ENCODE peak calls at places on chromosome 9, in five cellular contexts. F is A549, E is AG09309, C is GM12865, J is WERI-Rb-1. L is an unnamed sample.

GRCh38 chr9:83471223-83471622 is 67.0 kb downstream of the FRMD3 start:
- DNase-seq in F (no peak), E (no peak), C (no peak), J (no peak), L (peak; percentile 18)

GRCh38 chr9:7549261-7549660 is 250.3 kb downstream of the DMAC1 start:
- DNase-seq in F (no peak), E (no peak), C (no peak), J (peak; percentile 97), L (no peak)

GRCh38 chr9:68507098-68507795 is 33.4 kb downstream of the TMEM252 start:
- DNase-seq in F (peak; percentile 17), E (no peak), C (peak; percentile 37), J (no peak), L (peak; percentile 72)

GRCh38 chr9:95458666-95459065 is 58.1 kb downstream of the PTCH1 start:
- DNase-seq in F (no peak), E (no peak), C (no peak), J (no peak), L (no peak)

GRCh38 chr9:16248816-16249215 is 621.7 kb downstream of the BNC2 start:
- DNase-seq in F (no peak), E (no peak), C (no peak), J (no peak), L (no peak)

GRCh38 chr9:92242115-92242778 is 51.2 kb downstream of the IARS1 start:
- DNase-seq in F (peak; percentile 28), E (peak; percentile 57), C (no peak), J (no peak), L (peak; percentile 99)

GRCh38 chr9:34709196-34709978 is 549 bp downstream of the CCL21 start:
- DNase-seq in F (no peak), E (no peak), C (no peak), J (no peak), L (no peak)

GRCh38 chr9:111622626-111623025 is 8.5 kb upstream of the DNAJC25 start:
- DNase-seq in F (peak; percentile 65), E (peak; percentile 69), C (no peak), J (no peak), L (peak; percentile 67)

GRCh38 chr9:792331-793260 is 48.9 kb upstream of the DMRT1 start:
- DNase-seq in F (no peak), E (no peak), C (no peak), J (no peak), L (peak; percentile 4)

GRCh38 chr9:93154293-93154903 is 20.3 kb upstream of the NINJ1 start:
- DNase-seq in F (peak; percentile 47), E (no peak), C (no peak), J (peak; percentile 80), L (peak; percentile 40)

GRCh38 chr9:126417684-126418083 is 91.1 kb downstream of the MVB12B start:
- DNase-seq in F (no peak), E (no peak), C (no peak), J (no peak), L (no peak)

GRCh38 chr9:83280259-83280658 is 217.3 kb upstream of the RASEF start:
- DNase-seq in F (peak; percentile 10), E (peak; percentile 3), C (no peak), J (no peak), L (no peak)

GRCh38 chr9:126608551-126608950 is 5.2 kb upstream of the LMX1B start:
- DNase-seq in F (no peak), E (no peak), C (no peak), J (no peak), L (no peak)

GRCh38 chr9:98886691-98887229 is 56.9 kb upstream of the COL15A1 start:
- DNase-seq in F (no peak), E (no peak), C (no peak), J (no peak), L (no peak)

GRCh38 chr9:121582641-121583040 is 68.8 kb upstream of the DAB2IP start:
- DNase-seq in F (no peak), E (no peak), C (no peak), J (no peak), L (no peak)

GRCh38 chr9:34079181-34079580 is 30.5 kb upstream of the UBAP2 start:
- DNase-seq in F (peak; percentile 62), E (no peak), C (no peak), J (no peak), L (peak; percentile 46)

GRCh38 chr9:108323615-108324014 is 532.2 kb downstream of the ACTL7B start:
- DNase-seq in F (no peak), E (no peak), C (no peak), J (no peak), L (no peak)

GRCh38 chr9:74804018-74804385 is 83.7 kb downstream of the TRPM6 start:
- DNase-seq in F (peak; percentile 60), E (no peak), C (no peak), J (no peak), L (peak; percentile 11)

GRCh38 chr9:130765135-130766030 is 69.7 kb upstream of the ABL1 start:
- DNase-seq in F (no peak), E (no peak), C (peak; percentile 83), J (no peak), L (no peak)

GRCh38 chr9:114053246-114054005 is 24.7 kb downstream of the AMBP start:
- DNase-seq in F (no peak), E (no peak), C (no peak), J (no peak), L (no peak)

GRCh38 chr9:87640385-87640795 is 85.5 kb upstream of the CTSL start:
- DNase-seq in F (no peak), E (no peak), C (no peak), J (no peak), L (peak; percentile 84)

DNA sequence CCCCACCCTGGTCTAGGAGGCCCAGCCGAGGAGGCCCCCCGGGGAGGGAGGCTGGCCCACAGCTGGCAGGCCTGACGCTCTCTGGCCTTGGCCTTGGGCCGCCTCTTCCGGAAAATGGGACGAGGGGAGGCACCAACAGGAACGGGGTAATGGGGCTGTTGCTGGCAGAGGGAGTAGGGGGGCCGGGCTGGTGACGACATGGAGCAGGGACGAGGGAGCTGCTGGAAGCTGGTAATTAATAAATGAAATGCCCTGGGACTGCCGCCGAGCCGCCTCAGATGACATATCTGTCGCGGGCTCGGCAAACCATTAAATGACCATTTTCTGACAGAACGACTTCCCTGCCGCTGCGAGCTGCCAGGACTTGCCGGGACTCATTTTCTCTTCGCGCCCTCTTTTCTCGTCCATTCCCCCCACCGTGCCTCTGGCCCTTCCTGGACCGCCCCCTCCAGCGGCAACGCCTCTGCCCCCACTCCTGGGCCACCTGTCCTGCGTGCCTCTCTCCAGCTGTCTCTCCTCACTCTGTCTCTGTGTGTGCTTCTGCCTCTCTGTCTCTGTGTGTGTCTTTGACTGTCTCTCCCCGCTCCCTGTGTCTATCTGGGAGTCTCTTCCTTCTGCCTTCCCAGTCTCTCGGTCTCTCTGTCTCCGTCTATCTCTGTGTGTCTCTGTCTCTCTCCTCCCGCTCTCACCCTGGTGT is 215.7 kb downstream of the PAX5 start:
- DNase-seq in F (no peak), E (no peak), C (no peak), J (peak; percentile 66), L (no peak)
- H3K4me3 ChIP-seq in F (no peak overlapping the region), E (no peak overlapping the region), C (no peak overlapping the region), J (peak overlapping the region; percentile 38), L (no peak overlapping the region)

DNA sequence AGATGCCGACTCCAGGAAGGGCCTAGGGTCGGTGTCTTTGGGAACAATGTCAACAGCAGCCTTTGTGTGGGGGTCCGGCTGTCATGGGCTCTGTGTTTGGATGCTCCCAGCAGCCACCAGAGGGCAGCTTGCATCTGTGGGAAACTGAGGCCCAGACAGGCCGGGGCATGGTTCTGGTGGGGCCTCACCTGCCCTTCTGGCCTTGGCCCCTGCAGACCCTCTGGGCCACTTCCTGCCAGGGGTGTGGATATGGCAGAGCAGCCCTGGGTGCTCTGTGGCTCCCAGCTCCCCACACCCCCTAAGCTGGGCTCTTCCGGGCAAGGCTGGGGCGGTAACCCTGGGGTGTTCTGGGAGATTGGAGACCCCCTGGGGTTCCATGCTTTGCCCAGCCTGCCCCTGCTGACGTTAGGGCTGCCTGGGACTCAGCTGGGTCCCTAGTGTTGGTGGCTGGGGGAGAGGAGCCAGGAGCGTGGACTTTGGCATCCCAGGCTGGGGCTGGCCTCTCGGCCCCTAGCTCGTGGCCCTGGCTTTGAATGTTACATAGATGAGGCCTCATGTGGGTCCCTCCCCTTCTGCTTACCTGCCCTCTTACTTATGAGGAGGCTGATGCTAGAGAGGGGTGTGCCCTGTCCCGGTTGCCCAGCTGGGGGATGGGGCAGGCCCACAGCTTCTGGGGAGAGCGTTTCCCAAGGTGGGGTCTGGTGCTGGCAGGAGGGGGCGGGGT is 38.3 kb downstream of the RXRA start:
- DNase-seq in F (no peak), E (no peak), C (peak; percentile 20), J (no peak), L (no peak)
- TF ChIP-seq CTCF in F (no peak), E (peak; percentile 2), C (peak; percentile 47), J (peak; percentile 31), L (peak; percentile 34)

GRCh38 chr9:106309925-106310324 is 553.0 kb upstream of the ZNF462 start:
- DNase-seq in F (no peak), E (no peak), C (no peak), J (no peak), L (no peak)

GRCh38 chr9:106307670-106308069 is 555.3 kb upstream of the ZNF462 start:
- DNase-seq in F (no peak), E (no peak), C (peak; percentile 17), J (no peak), L (no peak)

GRCh38 chr9:106310782-106311181 is 552.2 kb upstream of the ZNF462 start:
- DNase-seq in F (no peak), E (no peak), C (peak; percentile 59), J (no peak), L (no peak)

DNA sequence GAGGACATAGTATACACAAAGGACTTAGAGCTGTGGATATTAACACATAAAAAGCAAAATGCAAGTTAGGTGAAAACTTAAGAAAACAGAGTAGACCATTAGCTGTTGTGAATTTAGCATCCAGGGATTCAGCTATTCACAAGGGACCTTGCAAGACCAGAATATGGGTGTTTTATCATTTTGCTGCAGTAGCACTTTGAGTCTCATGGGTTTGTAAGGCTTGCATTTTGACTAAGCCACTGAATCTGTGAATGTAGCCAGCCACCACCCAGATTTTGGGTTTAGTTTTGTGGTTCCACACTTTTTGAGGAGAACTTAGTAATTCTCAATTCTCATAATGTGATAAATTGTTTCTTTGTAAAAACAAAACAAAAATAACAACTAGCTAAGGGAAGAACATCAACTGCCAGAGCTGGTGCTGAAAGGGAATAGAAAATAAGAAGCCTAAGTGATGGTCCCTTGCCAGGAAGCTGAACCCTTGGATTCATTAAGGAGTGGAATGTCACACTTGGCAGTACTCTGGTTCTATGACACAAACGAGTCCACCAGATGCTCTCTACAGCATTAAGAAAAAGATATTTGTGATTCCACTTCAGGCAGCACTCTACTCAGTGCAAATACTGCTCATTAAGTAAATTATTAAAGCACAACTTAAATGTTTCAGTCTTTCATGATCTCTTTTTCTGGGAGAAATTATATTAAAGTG is 557.4 kb upstream of the ZNF462 start:
- DNase-seq in F (no peak), E (no peak), C (peak; percentile 16), J (no peak), L (no peak)
- H3K4me3 ChIP-seq in F (no peak overlapping the region), E (no peak overlapping the region), C (no peak overlapping the region), J (no peak overlapping the region), L (no peak overlapping the region)

DNA sequence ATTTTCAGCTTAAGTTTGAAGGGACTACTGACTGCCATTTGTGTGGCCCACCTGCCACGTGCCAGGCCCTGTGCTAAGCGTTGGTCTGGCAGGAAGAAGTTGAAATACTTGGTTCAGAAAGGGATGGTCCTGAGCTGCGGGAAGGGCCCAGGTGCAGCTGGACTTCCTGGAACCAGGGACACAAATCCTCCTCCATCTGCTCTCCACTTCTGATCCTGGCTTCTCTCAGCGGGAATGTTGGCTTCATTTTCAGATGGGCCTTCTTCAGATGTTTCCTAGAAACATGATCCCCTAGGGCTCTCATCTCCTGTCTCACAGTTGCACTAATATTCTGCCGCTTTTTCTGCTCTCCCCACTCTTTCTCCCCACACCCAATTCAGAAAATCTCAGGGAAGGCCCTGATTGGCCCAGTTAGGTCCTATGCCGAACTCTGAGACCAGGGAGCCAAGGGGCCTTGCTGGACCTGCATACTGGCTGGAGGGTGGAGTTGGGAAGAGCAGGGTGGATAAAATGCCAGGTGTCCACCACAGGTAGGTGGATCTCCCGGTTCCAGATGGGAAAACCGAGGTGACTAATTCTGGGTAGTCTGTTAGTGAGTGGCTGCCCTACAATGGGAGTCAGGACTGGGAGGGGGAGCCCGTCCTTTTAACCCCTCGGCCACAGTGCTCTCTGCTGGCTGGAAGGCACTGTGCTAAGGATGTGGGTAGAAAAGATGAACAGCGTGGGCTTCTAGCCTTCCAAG is 19.4 kb downstream of the PSAT1 start:
- DNase-seq in F (no peak), E (no peak), C (no peak), J (peak; percentile 53), L (no peak)
- TF ChIP-seq CTCF in F (no peak), E (no peak), C (no peak), J (no peak), L (no peak)